ENCODE peak calls at places on chromosomes 3 and 15, in ten cellular contexts. Z, G, B, F, C, Y, X, U, V and S are unnamed samples.

GRCh38 chr15:32718082-32718821 is 448 bp downstream of the GREM1 start:
- DNase-seq in Z (no peak), G (peak), B (no peak), F (no peak), C (peak), Y (peak), X (no peak), U (no peak), V (peak), S (peak)

GRCh38 chr15:94234300-94234699 is 2.9 kb downstream of the MCTP2 start:
- DNase-seq in Z (no peak), G (no peak), B (no peak), F (no peak), C (peak), Y (peak), X (peak), U (no peak), V (no peak), S (peak)

GRCh38 chr3:160685144-160685766 is 8.3 kb downstream of the ARL14 start:
- DNase-seq in Z (no peak), G (peak), B (no peak), F (no peak), C (no peak), Y (no peak), X (no peak), U (peak), V (peak), S (no peak)

GRCh38 chr3:194333212-194333980 is 17.7 kb downstream of the CPN2 start:
- DNase-seq in Z (peak), G (peak), B (peak), F (peak), C (peak), Y (peak), X (peak), U (peak), V (peak), S (peak)

GRCh38 chr3:64642327-64643151 is 45.3 kb downstream of the ADAMTS9 start:
- DNase-seq in Z (no peak), G (no peak), B (no peak), F (no peak), C (no peak), Y (no peak), X (no peak), U (no peak), V (no peak), S (no peak)

GRCh38 chr3:126555795-126556636 is 2.7 kb downstream of the C3orf22 start:
- DNase-seq in Z (no peak), G (no peak), B (peak), F (no peak), C (no peak), Y (no peak), X (peak), U (no peak), V (no peak), S (no peak)

GRCh38 chr3:190084983-190085382 is 35.7 kb downstream of the P3H2 start:
- DNase-seq in Z (no peak), G (no peak), B (no peak), F (no peak), C (no peak), Y (no peak), X (no peak), U (peak), V (no peak), S (no peak)

GRCh38 chr3:194984624-194985023 is 286.3 kb downstream of the XXYLT1 start:
- DNase-seq in Z (no peak), G (no peak), B (no peak), F (no peak), C (no peak), Y (no peak), X (no peak), U (no peak), V (no peak), S (no peak)

GRCh38 chr3:87082806-87083440 is 92.0 kb upstream of the VGLL3 start:
- DNase-seq in Z (peak), G (peak), B (no peak), F (peak), C (peak), Y (no peak), X (no peak), U (peak), V (peak), S (peak)

GRCh38 chr15:43911235-43911661 is 84.4 kb downstream of the WDR76 start:
- DNase-seq in Z (peak), G (peak), B (no peak), F (peak), C (peak), Y (no peak), X (peak), U (peak), V (peak), S (peak)

GRCh38 chr15:66842710-66843441 is 140.8 kb downstream of the SMAD6 start:
- DNase-seq in Z (peak), G (peak), B (peak), F (no peak), C (peak), Y (no peak), X (peak), U (no peak), V (peak), S (peak)

GRCh38 chr3:129625071-129625874 is 18.8 kb upstream of the PLXND1 start:
- DNase-seq in Z (no peak), G (no peak), B (peak), F (no peak), C (no peak), Y (no peak), X (peak), U (no peak), V (no peak), S (peak)

GRCh38 chr3:16183601-16184270 is 9.3 kb downstream of the GALNT15 start:
- DNase-seq in Z (no peak), G (peak), B (no peak), F (no peak), C (peak), Y (no peak), X (no peak), U (no peak), V (peak), S (peak)

GRCh38 chr3:45244356-45244755 is 18.3 kb upstream of the TMEM158 start:
- DNase-seq in Z (no peak), G (peak), B (no peak), F (no peak), C (no peak), Y (no peak), X (no peak), U (no peak), V (no peak), S (peak)

GRCh38 chr3:187101184-187102072 is 37.9 kb downstream of the RPL39L start:
- DNase-seq in Z (peak), G (peak), B (peak), F (peak), C (peak), Y (peak), X (peak), U (peak), V (peak), S (peak)

GRCh38 chr15:31591908-31592307 is 265.3 kb downstream of the KLF13 start:
- DNase-seq in Z (no peak), G (no peak), B (no peak), F (no peak), C (no peak), Y (no peak), X (no peak), U (no peak), V (no peak), S (no peak)

GRCh38 chr3:10198761-10199688 is 34.3 kb downstream of the IRAK2 start:
- DNase-seq in Z (peak), G (peak), B (no peak), F (no peak), C (peak), Y (peak), X (peak), U (no peak), V (peak), S (peak)

GRCh38 chr15:48869966-48870365 is 8.0 kb upstream of the EID1 start:
- DNase-seq in Z (no peak), G (no peak), B (no peak), F (no peak), C (no peak), Y (no peak), X (no peak), U (no peak), V (no peak), S (no peak)

GRCh38 chr15:89749951-89750559 is 994 bp downstream of the MESP1 start:
- DNase-seq in Z (peak), G (no peak), B (no peak), F (no peak), C (no peak), Y (peak), X (peak), U (no peak), V (no peak), S (no peak)

GRCh38 chr3:184761120-184761841 is 49.4 kb upstream of the MAGEF1 start:
- DNase-seq in Z (no peak), G (peak), B (no peak), F (no peak), C (peak), Y (no peak), X (no peak), U (no peak), V (no peak), S (no peak)

GRCh38 chr15:57537072-57537471 is 54.6 kb upstream of the MYZAP start:
- DNase-seq in Z (no peak), G (peak), B (no peak), F (no peak), C (peak), Y (no peak), X (no peak), U (peak), V (peak), S (peak)

GRCh38 chr15:95715116-95715888 is 615.2 kb upstream of the NR2F2 start:
- DNase-seq in Z (no peak), G (peak), B (no peak), F (no peak), C (no peak), Y (no peak), X (no peak), U (no peak), V (no peak), S (no peak)

GRCh38 chr3:51388286-51389029 is 2.6 kb upstream of the RBM15B start:
- DNase-seq in Z (peak), G (peak), B (no peak), F (no peak), C (no peak), Y (no peak), X (no peak), U (peak), V (peak), S (peak)

GRCh38 chr3:172135766-172136729 is 96.7 kb downstream of the FNDC3B start:
- DNase-seq in Z (no peak), G (peak), B (no peak), F (no peak), C (peak), Y (no peak), X (no peak), U (no peak), V (peak), S (peak)

GRCh38 chr15:90839187-90840071 is 29.0 kb upstream of the FURIN start:
- DNase-seq in Z (no peak), G (no peak), B (no peak), F (no peak), C (peak), Y (no peak), X (peak), U (no peak), V (no peak), S (no peak)

GRCh38 chr3:184466413-184466960 is 86.6 kb downstream of the CHRD start:
- DNase-seq in Z (no peak), G (no peak), B (peak), F (no peak), C (no peak), Y (peak), X (no peak), U (no peak), V (no peak), S (no peak)

GRCh38 chr15:39461536-39462140 is 119.2 kb upstream of the THBS1 start:
- DNase-seq in Z (no peak), G (peak), B (peak), F (no peak), C (no peak), Y (no peak), X (no peak), U (no peak), V (no peak), S (no peak)

GRCh38 chr3:125587039-125587664 is 8.1 kb downstream of the OSBPL11 start:
- DNase-seq in Z (no peak), G (peak), B (no peak), F (no peak), C (no peak), Y (no peak), X (no peak), U (no peak), V (no peak), S (peak)

GRCh38 chr3:127959873-127960272 is 44.8 kb downstream of the KBTBD12 start:
- DNase-seq in Z (no peak), G (peak), B (no peak), F (no peak), C (peak), Y (no peak), X (no peak), U (peak), V (no peak), S (peak)

GRCh38 chr3:34056951-34057390 is 258.5 kb downstream of the PDCD6IP start:
- DNase-seq in Z (no peak), G (peak), B (no peak), F (no peak), C (peak), Y (peak), X (no peak), U (no peak), V (no peak), S (no peak)

GRCh38 chr15:99486371-99487336 is 79.1 kb upstream of the MEF2A start:
- DNase-seq in Z (peak), G (peak), B (peak), F (no peak), C (peak), Y (peak), X (peak), U (peak), V (peak), S (peak)

GRCh38 chr15:70794596-70795310 is 31.4 kb upstream of the UACA start:
- DNase-seq in Z (no peak), G (peak), B (no peak), F (no peak), C (peak), Y (no peak), X (no peak), U (no peak), V (peak), S (peak)